ENCODE peak calls at places on chromosomes 12 and 14, in four cellular contexts. A, X, G and L are unnamed samples.

GRCh38 chr14:55846852-55847471 is 267.0 kb downstream of the KTN1 start:
- DNase-seq in G (no peak), X (no peak), A (no peak), L (peak; percentile 86)

GRCh38 chr12:120264511-120265202 is 873 bp downstream of the PXN start:
- DNase-seq in X (no peak), G (no peak), A (no peak), L (no peak)

GRCh38 chr14:67389261-67389660 is 22.7 kb downstream of the PLEK2 start:
- DNase-seq in X (no peak), A (no peak), G (no peak), L (no peak)

GRCh38 chr12:127809236-127809635 is 457.7 kb upstream of the TMEM132C start:
- DNase-seq in G (no peak), X (peak; percentile 88), A (peak; percentile 23), L (no peak)

GRCh38 chr12:1595690-1596347 is 1.4 kb upstream of the FBXL14 start:
- DNase-seq in A (no peak), G (no peak), X (peak; percentile 45), L (no peak)

GRCh38 chr14:49051328-49052060 is 534.7 kb downstream of the RPS29 start:
- DNase-seq in X (peak; percentile 9), A (no peak), G (no peak), L (no peak)

GRCh38 chr12:45231515-45232145 is 15.7 kb downstream of the ANO6 start:
- DNase-seq in G (no peak), A (peak; percentile 48), X (peak; percentile 27), L (no peak)

GRCh38 chr12:6315704-6316597 is 5.5 kb downstream of the PLEKHG6 start:
- DNase-seq in X (no peak), A (no peak), G (no peak), L (no peak)

GRCh38 chr12:98064501-98064900 is 450.9 kb upstream of the TMPO start:
- DNase-seq in A (no peak), G (no peak), X (no peak), L (no peak)

GRCh38 chr12:49198431-49199155 is 9.7 kb upstream of the TUBA1A start:
- DNase-seq in G (no peak), A (no peak), X (peak; percentile 90), L (no peak)

GRCh38 chr14:95431199-95432145 is 85.0 kb downstream of the SYNE3 start:
- DNase-seq in A (peak; percentile 39), G (no peak), X (peak; percentile 27), L (no peak)

GRCh38 chr12:117063162-117063911 is 35.9 kb downstream of the TESC start:
- DNase-seq in A (no peak), X (no peak), G (no peak), L (peak; percentile 21)

DNA sequence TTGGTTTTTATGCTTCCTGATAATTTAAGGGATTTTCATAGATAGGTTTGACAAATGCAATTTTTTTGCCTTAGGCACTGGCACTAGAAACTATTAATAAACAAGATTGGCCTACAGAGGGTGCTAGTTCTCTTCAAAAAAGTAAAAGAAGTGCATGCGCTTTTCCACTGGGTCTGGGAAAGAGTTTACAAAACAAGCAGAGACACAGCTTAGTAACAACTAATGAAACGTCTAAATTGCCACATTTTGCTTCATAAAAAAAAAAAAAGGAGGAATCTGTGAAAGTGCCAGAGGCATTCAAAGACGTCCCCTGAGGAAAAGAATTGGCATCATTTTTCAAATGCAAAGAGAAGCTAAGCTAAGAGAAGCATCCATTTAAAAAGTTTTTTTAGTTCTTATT is 58.3 kb upstream of the EEA1 start:
- DNase-seq in G (no peak), A (peak; percentile 71), X (peak; percentile 56), L (peak; percentile 46)
- H3K4me3 ChIP-seq in G (no peak overlapping the region), A (no peak overlapping the region), X (no peak overlapping the region), L (no peak overlapping the region)

DNA sequence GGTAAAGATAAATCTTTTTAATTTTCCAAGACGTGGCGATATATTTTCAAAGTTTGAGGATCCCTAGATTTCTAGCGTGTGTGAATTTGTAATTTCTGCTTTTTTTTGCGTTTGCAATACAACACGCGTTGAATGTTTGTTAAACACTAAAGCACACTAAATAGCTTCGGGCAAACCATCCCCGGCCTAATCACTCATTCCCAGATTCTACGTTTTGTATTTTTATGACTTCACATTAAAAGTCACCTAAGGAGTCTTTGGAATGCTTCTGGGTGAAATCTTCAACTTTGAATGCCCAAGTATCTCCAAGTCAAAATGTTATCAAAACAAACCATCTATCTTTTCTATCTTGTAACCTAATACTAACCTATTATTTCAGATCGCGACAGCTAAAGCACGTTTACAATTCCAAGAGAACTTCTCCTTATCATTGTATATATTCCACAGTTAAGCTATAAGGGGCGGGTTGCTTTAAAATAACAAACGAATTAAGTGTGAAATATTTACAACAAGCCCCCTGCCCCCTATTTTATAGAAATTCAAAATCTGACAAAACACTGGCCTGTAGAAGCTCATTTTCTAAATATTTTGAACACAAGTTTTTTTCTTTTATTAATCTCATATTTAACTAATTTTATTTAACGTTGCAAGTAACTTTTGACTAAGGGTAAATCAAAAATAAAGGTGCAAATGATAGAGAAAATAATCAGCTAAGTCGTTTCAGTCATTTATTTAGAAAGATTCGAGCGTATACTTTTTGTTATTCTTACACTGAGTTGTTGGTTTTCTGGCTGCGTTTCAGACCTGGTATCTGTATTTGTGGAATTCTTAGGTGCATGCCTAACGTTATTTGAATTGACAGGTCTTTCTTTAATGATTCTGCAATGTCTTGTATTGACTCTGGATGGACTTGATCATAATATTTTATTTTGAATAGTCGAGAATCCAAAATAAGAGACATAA is 1.2 kb downstream of the ALX1 start:
- DNase-seq in A (no peak), X (no peak), G (no peak), L (no peak)
- H3K4me3 ChIP-seq in A (peak overlapping the region; percentile 61), X (peak overlapping the region; percentile 68), G (peak overlapping the region; percentile 61), L (no peak overlapping the region)

GRCh38 chr14:22508150-22508457 is 80.9 kb downstream of the DAD1 start:
- DNase-seq in X (no peak), A (no peak), G (no peak), L (no peak)
- H3K4me3 ChIP-seq in X (no peak overlapping the region), A (no peak overlapping the region), G (no peak overlapping the region), L (no peak overlapping the region)

DNA sequence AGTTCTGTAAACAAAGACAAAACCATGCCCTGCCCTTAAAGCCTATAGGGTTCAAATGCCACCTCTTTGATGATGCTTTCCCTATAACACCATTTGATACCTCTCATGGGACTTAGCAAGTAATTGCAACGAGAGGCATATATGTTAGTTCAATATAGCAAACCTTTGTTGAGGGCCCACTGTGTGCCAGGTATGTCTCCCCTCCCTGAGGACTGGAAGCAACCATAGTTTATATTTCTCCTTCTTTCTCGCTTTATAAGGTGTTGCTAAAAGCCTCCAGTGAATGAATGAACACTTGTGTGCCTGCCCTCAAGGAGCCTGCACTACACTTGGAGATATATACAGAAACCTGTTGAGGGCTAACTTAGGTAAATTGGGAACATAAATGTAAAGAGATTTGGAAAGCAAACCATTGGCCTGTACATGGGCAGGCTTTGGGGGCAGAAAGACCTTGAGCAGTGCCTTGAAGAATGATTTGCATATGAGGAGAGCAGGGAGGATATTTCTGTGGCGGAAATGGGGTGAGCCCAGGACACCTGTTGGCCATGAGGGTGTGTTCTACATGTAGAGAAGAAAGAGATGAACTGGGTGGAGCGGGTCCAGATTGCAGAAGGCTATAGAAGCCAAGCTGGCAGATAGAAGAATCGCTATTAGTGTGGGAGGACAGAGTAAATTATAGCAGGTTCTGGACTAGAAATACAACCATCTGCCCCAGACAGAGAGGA is 1.8 kb upstream of the CKAP4 start:
- DNase-seq in G (no peak), X (no peak), A (no peak), L (no peak)
- H3K4me3 ChIP-seq in G (no peak overlapping the region), X (no peak overlapping the region), A (no peak overlapping the region), L (no peak overlapping the region)

DNA sequence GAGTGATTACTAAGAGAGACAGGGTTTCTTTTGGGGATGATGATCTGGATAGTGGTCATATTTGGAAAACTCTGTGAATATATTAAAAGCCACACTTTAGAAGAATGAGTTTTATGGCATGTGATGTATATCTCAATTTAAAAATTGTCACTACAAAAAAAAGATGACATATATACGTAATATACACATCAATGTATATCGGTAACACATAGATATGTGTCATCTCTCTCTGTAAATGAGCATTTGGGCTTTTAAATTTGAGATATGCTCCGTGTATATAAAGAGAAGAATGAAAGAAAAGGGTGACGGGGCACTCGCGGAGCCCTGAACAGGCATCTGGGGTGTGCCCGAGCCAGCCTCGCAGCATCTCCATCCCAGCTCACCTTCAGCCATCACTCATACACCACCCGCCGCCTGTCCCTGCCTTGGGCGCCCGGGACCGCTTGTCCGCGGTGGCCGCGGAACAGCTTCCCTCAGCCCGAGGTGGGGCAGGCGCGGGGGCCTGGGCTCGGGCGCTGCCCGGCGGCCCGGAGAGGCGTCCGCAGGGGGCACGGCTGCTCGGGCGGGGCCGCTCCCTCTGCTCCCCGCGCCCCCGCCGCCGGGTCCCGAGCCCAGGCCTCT is 592 bp downstream of the SLC41A2 start:
- DNase-seq in G (no peak), X (no peak), A (peak; percentile 36), L (no peak)
- H3K4me3 ChIP-seq in G (peak overlapping the region; percentile 95), X (peak overlapping the region; percentile 80), A (peak overlapping the region; percentile 95), L (peak overlapping the region; percentile 72)